ENCODE peak calls at places on chromosomes 3 and 15, in six cellular contexts. L is H9, V is neuronal stem cell, T is mesenchymal stem cell, O is H1, X is IMR-90. S is an unnamed sample.

GRCh38 chr3:35659808-35660207 is 20.5 kb downstream of the ARPP21 start:
- DNase-seq in O (no peak), L (no peak), X (no peak), T (no peak), V (no peak), S (no peak)

GRCh38 chr3:21718161-21718765 is 32.7 kb downstream of the ZNF385D start:
- DNase-seq in X (peak), V (no peak), L (no peak), O (no peak), T (peak), S (peak)

GRCh38 chr15:92570391-92570790 is 85.2 kb downstream of the FAM174B start:
- DNase-seq in V (no peak), X (no peak), L (no peak), T (no peak), O (peak), S (no peak)

GRCh38 chr15:52247032-52247431 is 48.6 kb downstream of the MYO5C start:
- DNase-seq in L (no peak), T (peak), V (no peak), X (peak), O (no peak), S (no peak)

GRCh38 chr3:151772825-151773480 is 39.2 kb downstream of the AADACL2 start:
- DNase-seq in T (no peak), O (no peak), X (no peak), V (no peak), L (no peak), S (no peak)

GRCh38 chr3:53794597-53794996 is 51.6 kb downstream of the CHDH start:
- DNase-seq in V (no peak), O (no peak), X (peak), T (no peak), L (no peak), S (peak)

GRCh38 chr3:146421814-146422748 is 47.3 kb downstream of the PLSCR2 start:
- DNase-seq in V (no peak), X (peak), L (no peak), O (no peak), T (peak), S (no peak)

GRCh38 chr3:134367869-134368750 is 6.1 kb downstream of the AMOTL2 start:
- DNase-seq in T (no peak), V (no peak), L (peak), X (no peak), O (no peak), S (no peak)

GRCh38 chr3:178270838-178271237 is 265.4 kb upstream of the KCNMB2 start:
- DNase-seq in O (no peak), X (peak), L (no peak), T (no peak), V (no peak), S (no peak)

GRCh38 chr15:38084289-38084688 is 149.8 kb downstream of the TMCO5A start:
- DNase-seq in L (no peak), O (no peak), X (peak), T (peak), V (no peak), S (no peak)
- H2AK5ac ChIP-seq in L (no peak), O (no peak), X (no peak), T (no peak), V (no peak), S (no peak)

GRCh38 chr3:197559662-197560061 is 3.9 kb upstream of the BDH1 start:
- DNase-seq in V (no peak), T (no peak), L (no peak), X (no peak), O (no peak), S (no peak)

GRCh38 chr3:197561926-197562325 is 6.2 kb upstream of the BDH1 start:
- DNase-seq in X (no peak), O (no peak), V (no peak), T (no peak), L (no peak), S (no peak)

GRCh38 chr3:197564097-197564843 is 8.5 kb upstream of the BDH1 start:
- DNase-seq in X (no peak), O (no peak), V (no peak), T (no peak), L (no peak), S (peak)

GRCh38 chr3:197558000-197558399 is 2.2 kb upstream of the BDH1 start:
- DNase-seq in T (no peak), X (no peak), L (no peak), V (no peak), O (no peak), S (no peak)

DNA sequence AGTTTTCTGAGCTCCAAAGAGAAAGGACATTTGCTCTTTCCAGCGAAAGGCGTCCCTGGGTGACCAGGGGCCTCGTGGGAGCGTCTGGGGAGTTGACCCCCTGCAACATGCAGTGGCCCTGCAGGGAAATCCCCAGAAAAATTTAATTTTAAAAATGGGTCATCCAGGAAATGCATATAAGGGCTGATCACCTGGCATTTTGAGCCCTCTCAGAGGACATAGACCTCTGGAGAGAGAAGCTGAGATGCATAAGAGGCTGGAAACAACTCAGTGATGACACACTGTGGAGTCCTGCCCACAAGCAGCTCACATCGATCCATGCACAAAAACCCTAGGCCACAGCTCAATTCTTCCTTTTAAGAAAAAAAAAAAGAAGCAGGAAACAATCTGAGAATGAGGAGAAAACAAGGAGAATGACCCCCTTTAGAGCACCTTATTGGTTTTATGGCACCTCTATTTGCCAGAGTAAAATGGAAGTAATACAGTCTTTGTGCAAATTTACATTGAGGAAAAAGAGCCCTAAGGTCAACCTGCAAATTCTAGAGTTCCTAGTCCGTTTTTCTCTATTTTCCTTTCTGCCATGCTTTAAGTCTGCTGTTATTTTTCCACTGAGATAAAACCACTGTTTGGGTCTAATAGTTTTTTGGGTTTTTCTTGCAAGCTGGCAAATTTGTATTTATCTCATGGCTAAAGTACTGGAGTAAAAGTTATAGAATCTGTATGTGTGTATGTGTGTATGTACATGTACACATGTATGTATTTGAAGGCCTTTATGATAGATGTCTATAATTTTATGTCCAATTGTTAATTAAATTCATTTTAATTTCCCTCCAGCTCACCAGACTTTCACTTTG is 6.9 kb upstream of the BDH1 start:
- DNase-seq in V (no peak), O (no peak), T (no peak), X (no peak), L (no peak), S (no peak)
- H2BK15ac ChIP-seq in V (no peak), O (no peak), T (no peak), X (no peak), L (no peak), S (no peak)

DNA sequence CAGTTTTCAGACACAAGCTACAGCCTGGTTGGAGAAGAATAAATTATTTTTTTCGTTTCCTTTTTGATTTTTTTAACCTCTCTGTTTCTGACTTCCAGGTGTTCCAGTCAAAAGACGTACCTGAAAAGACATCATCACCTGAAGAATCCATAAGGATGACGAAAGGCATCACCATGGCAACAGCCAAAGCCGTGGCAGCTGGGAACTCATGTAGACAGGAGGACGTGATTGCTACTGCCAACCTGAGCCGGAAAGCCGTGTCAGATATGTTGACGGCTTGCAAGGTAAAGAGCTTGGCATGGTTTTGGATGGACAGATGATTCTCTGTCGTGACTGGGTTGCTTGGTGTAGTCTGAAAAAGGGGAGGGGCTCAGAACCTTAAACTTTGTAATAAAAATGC is 237.0 kb upstream of the TPM1 start:
- DNase-seq in X (no peak), L (no peak), T (no peak), O (no peak), V (no peak), S (no peak)
- H2BK120ac ChIP-seq in X (no peak), L (no peak), T (no peak), O (no peak), V (no peak), S (no peak)

GRCh38 chr15:67916565-67916964 is 76.7 kb upstream of the RNU6-1 start:
- DNase-seq in V (no peak), O (no peak), L (no peak), T (no peak), X (no peak), S (no peak)

GRCh38 chr15:67916051-67916374 is 76.2 kb upstream of the RNU6-1 start:
- DNase-seq in L (no peak), O (no peak), V (no peak), X (no peak), T (no peak), S (no peak)

GRCh38 chr15:67914028-67914427 is 74.2 kb upstream of the RNU6-1 start:
- DNase-seq in O (no peak), L (no peak), T (no peak), V (no peak), X (no peak), S (no peak)

GRCh38 chr15:67914537-67915373 is 74.9 kb upstream of the RNU6-1 start:
- DNase-seq in O (peak), V (peak), L (peak), T (peak), X (peak), S (peak)

DNA sequence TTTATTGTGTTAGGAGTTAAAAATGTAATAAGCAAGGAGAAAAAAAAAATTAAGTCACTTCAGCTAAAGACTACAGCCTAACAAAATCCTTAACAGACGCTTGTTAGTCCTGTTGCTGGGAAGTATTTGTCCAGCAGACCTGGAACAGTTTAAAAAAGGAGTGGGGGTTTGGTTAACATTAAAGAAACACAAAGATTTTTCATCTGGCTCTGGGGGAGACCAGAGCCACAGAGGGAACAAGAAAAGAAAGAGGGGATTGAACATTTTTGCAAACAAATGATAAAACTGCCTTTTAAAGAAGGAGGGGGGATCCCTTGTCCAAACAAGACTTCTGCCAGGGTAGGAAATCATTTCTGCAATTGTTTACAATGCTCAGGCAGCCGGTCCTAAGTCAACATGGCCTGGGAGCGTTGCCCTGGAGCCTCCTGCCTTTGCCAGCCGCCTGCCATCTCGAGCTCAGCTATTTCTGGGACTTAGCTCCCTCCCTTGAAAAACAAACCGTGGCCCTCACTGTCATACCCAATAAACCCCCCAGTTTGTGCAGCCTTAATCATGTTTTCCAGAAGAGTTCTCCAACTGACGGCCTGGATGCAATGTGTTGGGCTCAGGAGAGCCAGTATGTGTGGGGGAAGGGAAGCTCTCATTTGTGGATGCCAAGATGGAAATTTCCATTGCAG is 75.7 kb upstream of the RNU6-1 start:
- DNase-seq in L (no peak), V (no peak), O (peak), X (no peak), T (peak), S (peak)
- H2AK5ac ChIP-seq in L (no peak), V (no peak), O (no peak), X (no peak), T (peak), S (no peak)

DNA sequence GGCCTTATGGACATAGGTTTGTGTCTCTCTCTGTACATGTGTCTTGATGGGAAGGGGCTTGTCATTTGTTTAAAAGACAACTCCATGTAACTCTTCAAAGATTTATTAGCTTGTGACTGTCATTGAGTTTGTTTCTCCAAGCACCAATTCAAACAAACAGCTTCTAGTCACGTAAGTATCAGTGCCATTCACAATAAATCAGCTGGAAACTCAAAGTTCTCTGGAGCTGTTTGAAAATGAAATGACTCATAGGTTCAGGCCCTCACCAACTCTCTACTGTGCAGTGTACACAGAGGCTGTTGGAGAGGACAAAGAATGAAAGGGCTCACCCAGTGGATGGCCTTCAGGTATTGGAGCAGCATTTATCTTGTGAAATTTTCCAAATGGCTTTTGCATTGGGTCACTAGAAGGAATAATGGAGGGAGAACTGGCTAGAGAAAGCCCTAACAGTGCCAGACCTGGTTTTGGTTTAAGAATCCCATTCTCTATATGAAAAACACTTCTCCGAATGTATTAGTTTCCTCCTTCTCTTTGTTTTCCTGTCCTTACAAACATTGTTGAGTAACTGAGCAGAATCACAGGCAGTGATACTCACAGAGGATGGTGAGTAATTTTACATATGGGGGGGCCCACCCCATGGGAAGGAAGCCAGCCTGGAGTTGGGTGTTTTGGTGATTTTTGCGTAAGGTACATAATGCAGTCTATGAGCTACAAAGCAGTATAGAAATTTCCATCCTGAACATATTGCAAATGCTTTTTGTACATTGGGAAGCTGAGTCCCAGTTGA is 476.5 kb downstream of the AGBL1 start:
- DNase-seq in V (no peak), X (no peak), L (no peak), O (no peak), T (peak), S (peak)
- H2BK15ac ChIP-seq in V (no peak), X (no peak), L (no peak), O (no peak), T (no peak), S (no peak)

DNA sequence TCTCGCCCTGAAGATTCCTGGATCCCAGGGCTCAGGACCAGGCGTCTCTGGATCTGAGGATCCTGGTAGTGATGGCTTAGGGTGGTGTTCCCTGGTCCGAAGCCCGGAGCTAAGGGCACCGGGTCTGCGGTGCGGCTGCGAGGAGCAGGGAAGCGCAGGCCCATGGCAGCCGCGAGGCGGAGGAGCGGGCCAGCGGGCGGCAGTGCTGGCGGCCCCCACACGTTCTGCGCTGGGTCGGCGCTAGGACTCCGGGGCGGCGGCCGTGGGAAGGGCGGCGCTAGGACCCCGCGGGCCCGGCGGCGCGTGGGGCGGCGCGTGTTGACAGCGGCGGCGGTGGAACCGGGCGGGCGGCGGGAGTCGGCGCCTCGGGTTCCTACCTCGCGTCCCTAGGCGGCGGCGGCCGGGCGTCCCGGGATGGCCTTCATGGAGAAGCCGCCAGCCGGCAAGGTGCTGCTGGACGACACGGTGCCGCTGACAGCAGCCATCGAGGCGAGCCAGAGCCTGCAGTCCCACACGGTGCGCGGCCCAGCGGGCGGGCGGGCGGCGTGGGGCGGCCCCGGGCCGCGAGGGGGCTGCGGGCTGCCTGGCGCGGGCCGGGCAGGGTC is at the start of gene PXK:
- DNase-seq in V (peak), L (peak), X (peak), O (peak), T (peak), S (peak)
- H2BK120ac ChIP-seq in V (no peak), L (no peak), X (peak), O (no peak), T (no peak), S (no peak)

GRCh38 chr15:60762167-60762566 is 283.2 kb upstream of the ICE2 start:
- DNase-seq in T (no peak), X (no peak), L (no peak), V (no peak), O (no peak), S (no peak)
- H2AK5ac ChIP-seq in T (no peak), X (no peak), L (no peak), V (no peak), O (no peak), S (no peak)

S was measured in mesendoderm.